ENCODE peak calls at places on chromosomes 13 and 19, in eight cellular contexts. Q is heart left ventricle, W is A549, U is breast epithelium, A is esophagus squamous epithelium, G is IMR-90, N is stomach, C is tibial nerve. P is an unnamed sample. For H3K4me1, the result is how much of the 10 kb centered on the place peaks cover.

GRCh38 chr13:99768986-99769385 is 202.6 kb downstream of the ZIC5 start:
- DNase-seq in Q (no peak), W (no peak), U (no peak), A (no peak), G (no peak), N (no peak), C (no peak), P (no peak)

GRCh38 chr13:45934283-45934682 is 82.7 kb upstream of the SIAH3 start:
- DNase-seq in Q (no peak), W (no peak), U (no peak), A (no peak), G (no peak), N (no peak), C (no peak), P (no peak)

GRCh38 chr19:33392341-33393285 is 19.1 kb downstream of the CEBPG start:
- DNase-seq in Q (peak), W (no peak), U (no peak), A (no peak), G (no peak), N (peak), C (no peak), P (peak)

GRCh38 chr13:46160065-46160464 is 21.9 kb downstream of the LCP1 start:
- DNase-seq in Q (no peak), W (no peak), U (no peak), A (no peak), G (no peak), N (no peak), C (no peak), P (no peak)

GRCh38 chr19:5700455-5701092 is 10.5 kb downstream of the RPL36 start:
- DNase-seq in Q (no peak), W (no peak), U (no peak), A (no peak), G (no peak), N (no peak), C (no peak), P (peak)

GRCh38 chr13:114002009-114002544 is 28.2 kb upstream of the C13orf46 start:
- DNase-seq in Q (peak), W (no peak), U (no peak), A (no peak), G (no peak), N (peak), C (no peak), P (no peak)

GRCh38 chr13:88745013-88745412 is 1073.8 kb downstream of the SLITRK5 start:
- DNase-seq in Q (no peak), W (no peak), U (no peak), A (no peak), G (no peak), N (no peak), C (no peak), P (no peak)

GRCh38 chr13:37636701-37637100 is 38.1 kb upstream of the POSTN start:
- DNase-seq in Q (no peak), W (no peak), U (no peak), A (no peak), G (no peak), N (no peak), C (no peak), P (no peak)

GRCh38 chr19:31470229-31470939 is 121.1 kb upstream of the TSHZ3 start:
- DNase-seq in Q (no peak), W (no peak), U (no peak), A (no peak), G (no peak), N (no peak), C (no peak), P (no peak)

GRCh38 chr13:44393391-44393790 is 19.8 kb downstream of the SERP2 start:
- DNase-seq in Q (no peak), W (no peak), U (no peak), A (no peak), G (no peak), N (peak), C (no peak), P (no peak)

GRCh38 chr13:94312511-94313191 is 166.8 kb downstream of the DCT start:
- DNase-seq in Q (no peak), W (no peak), U (no peak), A (no peak), G (no peak), N (no peak), C (no peak), P (no peak)

GRCh38 chr19:38287604-38288003 is 16.4 kb upstream of the C19orf33 start:
- DNase-seq in Q (peak), W (no peak), U (no peak), A (no peak), G (no peak), N (no peak), C (no peak), P (no peak)

GRCh38 chr19:1258161-1258492 is 9.7 kb downstream of the MIDN start:
- DNase-seq in Q (no peak), W (no peak), U (no peak), A (no peak), G (no peak), N (no peak), C (no peak), P (no peak)
- H3K4me1 ChIP-seq in Q (half or more), W (half or more), U (under half), A (half or more), G (half or more), N (half or more), C (half or more), P (under half)

GRCh38 chr19:1259873-1260748 is 9.0 kb upstream of the CIRBP start:
- DNase-seq in Q (no peak), W (peak), U (no peak), A (no peak), G (no peak), N (no peak), C (no peak), P (peak)
- TF ChIP-seq POLR2A in Q (no peak), W (no peak), U (no peak), A (no peak), G (peak), N (no peak), C (no peak), P (no peak)

GRCh38 chr19:15444505-15445226 is 5.1 kb downstream of the WIZ start:
- DNase-seq in Q (peak), W (no peak), U (no peak), A (no peak), G (no peak), N (no peak), C (no peak), P (no peak)
- H3K4me1 ChIP-seq in Q (under half), W (under half), U (under half), A (under half), G (under half), N (under half), C (under half), P (under half)

GRCh38 chr13:50340146-50340545 is 324.9 kb downstream of the KCNRG start:
- DNase-seq in Q (no peak), W (no peak), U (no peak), A (no peak), G (no peak), N (no peak), C (no peak), P (no peak)

GRCh38 chr13:50339291-50339690 is 324.0 kb downstream of the KCNRG start:
- DNase-seq in Q (no peak), W (no peak), U (no peak), A (no peak), G (no peak), N (no peak), C (no peak), P (no peak)

GRCh38 chr13:50334944-50335343 is 319.7 kb downstream of the KCNRG start:
- DNase-seq in Q (no peak), W (no peak), U (no peak), A (no peak), G (peak), N (no peak), C (no peak), P (no peak)

GRCh38 chr13:50334092-50334778 is 319.0 kb downstream of the KCNRG start:
- DNase-seq in Q (peak), W (no peak), U (no peak), A (no peak), G (no peak), N (no peak), C (no peak), P (no peak)
- TF ChIP-seq POLR2A in Q (no peak), W (no peak), U (no peak), A (no peak), G (no peak), N (no peak), C (no peak), P (no peak)

GRCh38 chr13:40660270-40660669 is 6.2 kb downstream of the FOXO1 start:
- DNase-seq in Q (no peak), W (no peak), U (no peak), A (no peak), G (no peak), N (no peak), C (no peak), P (no peak)
- H3K4me1 ChIP-seq in Q (under half), W (under half), U (under half), A (under half), G (under half), N (half or more), C (under half), P (under half)

GRCh38 chr19:17556995-17557394 is 1.5 kb downstream of the COLGALT1 start:
- DNase-seq in Q (no peak), W (no peak), U (no peak), A (no peak), G (no peak), N (no peak), C (no peak), P (no peak)

GRCh38 chr19:17555929-17556813 is 722 bp downstream of the COLGALT1 start:
- DNase-seq in Q (peak), W (peak), U (no peak), A (no peak), G (peak), N (peak), C (peak), P (peak)

GRCh38 chr19:17555480-17555928 is at the start of gene COLGALT1:
- DNase-seq in Q (peak), W (peak), U (peak), A (peak), G (peak), N (peak), C (peak), P (peak)

GRCh38 chr19:17553256-17553655 is 2.2 kb upstream of the COLGALT1 start:
- DNase-seq in Q (no peak), W (no peak), U (peak), A (no peak), G (peak), N (no peak), C (peak), P (peak)

DNA sequence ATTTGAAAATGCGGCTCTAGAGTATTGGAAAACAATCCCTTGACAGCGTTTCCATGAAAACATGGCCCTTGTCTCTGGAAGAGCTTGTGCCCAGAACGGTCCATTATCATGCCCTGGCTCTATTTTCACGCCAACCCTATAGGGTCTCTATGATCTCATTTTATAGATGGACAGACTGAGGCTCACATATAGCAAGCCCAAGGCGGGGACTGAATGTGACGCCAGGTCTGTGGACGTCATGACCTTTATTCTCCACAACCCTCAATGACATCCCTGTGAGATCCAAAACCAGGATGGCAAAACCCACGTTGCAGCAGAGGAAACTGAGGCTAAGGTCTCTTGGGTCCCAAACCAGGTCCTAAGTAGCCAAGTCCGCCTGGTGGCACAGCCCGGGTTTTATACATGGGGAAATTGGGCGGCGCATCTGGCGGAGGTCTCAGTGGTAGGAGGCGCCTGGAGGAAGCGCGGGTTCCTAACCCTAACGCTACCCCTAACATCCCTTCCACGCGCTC is 425 bp upstream of the COLGALT1 start:
- DNase-seq in Q (no peak), W (no peak), U (no peak), A (no peak), G (no peak), N (no peak), C (no peak), P (no peak)
- TF ChIP-seq POLR2A in Q (no peak), W (no peak), U (no peak), A (no peak), G (no peak), N (no peak), C (no peak), P (no peak)